ENCODE peak calls at places on chromosome X, in five cellular contexts. E is iris pigment epithelial cell, N is AG04450, X is activated T-cell treated with anti-CD3 and anti-CD28 coated beads for 4 hours, W is HT-29. T is an unnamed sample.

GRCh38 chrX:39813631-39814246 is 284.0 kb downstream of the BCOR start:
- DNase-seq in E (peak), W (peak), N (no peak), X (no peak), T (no peak)

GRCh38 chrX:71994601-71995000 is 84.0 kb downstream of the NHSL2 start:
- DNase-seq in X (no peak), N (no peak), E (no peak), W (no peak), T (no peak)

GRCh38 chrX:106039920-106040319 is 1.4 kb upstream of the SERPINA7 start:
- DNase-seq in E (peak), N (no peak), W (peak), X (no peak), T (no peak)

GRCh38 chrX:87805829-87806490 is 288.4 kb downstream of the KLHL4 start:
- DNase-seq in X (no peak), N (no peak), W (no peak), E (no peak), T (no peak)

GRCh38 chrX:110412971-110413726 is 54.5 kb downstream of the RTL9 start:
- DNase-seq in X (peak), E (peak), W (peak), N (no peak), T (no peak)

GRCh38 chrX:120638619-120639018 is 8.8 kb upstream of the C1GALT1C1 start:
- DNase-seq in E (no peak), W (no peak), X (no peak), N (no peak), T (no peak)

GRCh38 chrX:16743604-16744325 is 24.4 kb downstream of the SYAP1 start:
- DNase-seq in X (no peak), E (peak), W (peak), N (peak), T (no peak)

GRCh38 chrX:115226929-115227328 is 7.0 kb downstream of the LRCH2 start:
- DNase-seq in X (no peak), N (no peak), E (peak), W (peak), T (no peak)

GRCh38 chrX:69231903-69232302 is 66.7 kb upstream of the PJA1 start:
- DNase-seq in W (no peak), X (no peak), N (no peak), E (no peak), T (no peak)

GRCh38 chrX:26100421-26100920 is 37.7 kb upstream of the MAGEB18 start:
- DNase-seq in W (no peak), N (no peak), X (no peak), E (peak), T (no peak)

GRCh38 chrX:27451324-27451723 is 11.8 kb downstream of the PPP4R3C start:
- DNase-seq in E (no peak), X (no peak), W (no peak), N (no peak), T (no peak)

GRCh38 chrX:2767631-2768455 is 16.0 kb downstream of the XG start:
- DNase-seq in E (peak), X (no peak), W (no peak), N (peak), T (no peak)

GRCh38 chrX:63404332-63404731 is 53.2 kb upstream of the SPIN4 start:
- DNase-seq in W (no peak), N (no peak), E (no peak), X (no peak), T (no peak)

GRCh38 chrX:48472225-48472624 is 2.2 kb upstream of the SLC38A5 start:
- DNase-seq in W (no peak), X (no peak), N (no peak), E (no peak), T (no peak)

GRCh38 chrX:9493936-9494335 is 29.1 kb downstream of the TBL1X start:
- DNase-seq in W (no peak), E (no peak), N (no peak), X (no peak), T (no peak)

GRCh38 chrX:80513620-80514019 is 93.4 kb downstream of the TENT5D start:
- DNase-seq in N (no peak), W (no peak), X (no peak), E (no peak), T (no peak)

GRCh38 chrX:154401918-154402621 is 3.9 kb downstream of the RPL10 start:
- DNase-seq in W (peak), N (no peak), E (no peak), X (no peak), T (no peak)

GRCh38 chrX:109472939-109473713 is 8.8 kb downstream of the GUCY2F start:
- DNase-seq in E (peak), N (no peak), W (peak), X (no peak), T (no peak)

T was measured in glomerular endothelial cell.